ENCODE peak calls at places on chromosomes 3 and 15, in four cellular contexts. J is trophoblast cell, Z is body of pancreas, V is HL-60. L is an unnamed sample.

GRCh38 chr15:47756872-47757271 is 39.6 kb downstream of the SEMA6D start:
- DNase-seq in Z (no peak), J (peak), V (no peak), L (no peak)

GRCh38 chr3:197224034-197224444 is 74.4 kb downstream of the DLG1 start:
- DNase-seq in J (peak), Z (no peak), V (peak), L (no peak)

GRCh38 chr3:38620236-38620635 is 29.3 kb downstream of the SCN5A start:
- DNase-seq in J (no peak), V (no peak), Z (no peak), L (no peak)

GRCh38 chr15:92733934-92734521 is 78.5 kb upstream of the FAM174B start:
- DNase-seq in V (peak), J (no peak), Z (peak), L (peak)

GRCh38 chr3:24981924-24982323 is 446.1 kb upstream of the RARB start:
- DNase-seq in Z (no peak), V (no peak), J (no peak), L (no peak)

GRCh38 chr15:52567886-52568568 is 803 bp downstream of the ARPP19 start:
- DNase-seq in J (peak), V (no peak), Z (peak), L (peak)

GRCh38 chr3:143988306-143988705 is 16.7 kb downstream of the DIPK2A start:
- DNase-seq in Z (no peak), V (no peak), J (no peak), L (no peak)

GRCh38 chr3:155195558-155195957 is 97.9 kb downstream of the STRIT1 start:
- DNase-seq in Z (no peak), J (no peak), V (no peak), L (no peak)

GRCh38 chr3:43693594-43693993 is 2.9 kb downstream of the ABHD5 start:
- DNase-seq in V (no peak), J (no peak), Z (no peak), L (no peak)

GRCh38 chr15:48796930-48797329 is 13.9 kb downstream of the CEP152 start:
- DNase-seq in Z (no peak), V (no peak), J (no peak), L (no peak)

GRCh38 chr3:100106531-100107155 is 7.7 kb downstream of the FILIP1L start:
- DNase-seq in V (no peak), Z (no peak), J (peak), L (no peak)

GRCh38 chr3:122356402-122356801 is 26.6 kb downstream of the MIX23 start:
- DNase-seq in Z (peak), J (peak), V (no peak), L (no peak)

GRCh38 chr15:64597469-64597806 is 137.1 kb downstream of the ZNF609 start:
- DNase-seq in J (no peak), V (no peak), Z (no peak), L (peak)

GRCh38 chr3:44954962-44955361 is 21.0 kb downstream of the ZDHHC3 start:
- DNase-seq in Z (no peak), J (peak), V (no peak), L (no peak)

GRCh38 chr3:31755911-31756658 is 223.4 kb downstream of the STT3B start:
- DNase-seq in J (no peak), V (no peak), Z (no peak), L (no peak)

GRCh38 chr3:151182349-151183079 is 20.5 kb downstream of the GPR171 start:
- DNase-seq in Z (no peak), V (no peak), J (no peak), L (no peak)

GRCh38 chr3:120487079-120487693 is 36.4 kb upstream of the FSTL1 start:
- DNase-seq in V (no peak), J (no peak), Z (no peak), L (no peak)

DNA sequence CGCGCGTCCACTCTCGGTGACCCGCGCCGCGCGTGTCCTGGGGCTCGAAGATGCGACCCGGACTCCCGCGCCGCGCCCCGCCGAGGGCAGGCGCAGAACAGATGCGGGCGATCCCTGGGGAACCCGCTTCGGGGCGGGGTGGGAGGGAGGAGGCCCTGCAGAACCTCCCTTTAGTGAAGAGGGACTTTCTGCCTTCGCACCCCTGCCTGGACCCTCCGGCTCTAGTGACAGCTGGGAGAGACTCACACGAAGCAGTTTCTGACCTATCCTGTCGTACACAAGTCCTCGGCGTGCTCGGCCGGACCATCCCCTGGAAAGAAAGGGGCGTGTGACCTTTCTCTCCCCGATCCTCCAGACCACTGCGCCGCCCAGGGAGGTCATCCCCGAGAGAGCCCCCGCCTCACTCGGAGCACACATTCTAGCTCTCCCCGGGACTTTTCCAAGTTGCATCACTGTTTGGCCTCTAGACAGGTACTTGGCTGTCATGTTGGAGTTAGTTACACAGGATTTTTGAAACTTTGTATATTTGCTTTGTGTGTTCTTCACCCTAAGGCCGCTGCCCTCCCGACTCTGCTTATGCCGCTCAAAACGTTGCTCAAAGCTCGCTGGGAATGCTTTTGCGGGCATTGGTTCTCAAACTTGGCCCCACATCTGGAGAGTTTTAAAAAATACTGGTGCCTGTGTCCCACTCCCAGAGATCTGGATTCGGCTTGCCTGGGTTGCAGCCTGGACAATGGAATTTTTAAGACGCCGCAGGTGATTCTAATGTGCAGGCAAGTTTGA is 581 bp downstream of the CGNL1 start:
- DNase-seq in Z (peak), V (no peak), J (peak), L (peak)
- H3K4me3 ChIP-seq in Z (peak), V (peak), J (peak), L (peak)

GRCh38 chr3:12648384-12648959 is 15.4 kb downstream of the RAF1 start:
- DNase-seq in J (no peak), V (no peak), Z (no peak), L (peak)

GRCh38 chr3:12638105-12638504 is 25.8 kb downstream of the RAF1 start:
- DNase-seq in Z (no peak), V (no peak), J (no peak), L (no peak)

GRCh38 chr3:12644297-12644937 is 19.5 kb downstream of the RAF1 start:
- DNase-seq in J (no peak), V (no peak), Z (no peak), L (no peak)

GRCh38 chr3:12643010-12643380 is 20.9 kb downstream of the RAF1 start:
- DNase-seq in J (no peak), V (no peak), Z (no peak), L (no peak)

GRCh38 chr3:12643724-12644123 is 20.2 kb downstream of the RAF1 start:
- DNase-seq in Z (no peak), V (no peak), J (no peak), L (no peak)
- H3K4me3 ChIP-seq in Z (no peak), V (no peak), J (no peak), L (no peak)

GRCh38 chr15:43509923-43510229 is 7.5 kb upstream of the MAP1A start:
- DNase-seq in J (no peak), Z (no peak), V (no peak), L (no peak)
- H3K4me3 ChIP-seq in J (no peak), Z (no peak), V (peak), L (peak)

GRCh38 chr3:97711664-97712063 is 52.9 kb upstream of the ARL6 start:
- DNase-seq in V (no peak), J (no peak), Z (no peak), L (no peak)
- H3K4me3 ChIP-seq in V (no peak), J (no peak), Z (no peak), L (no peak)